ENCODE peak calls at places on chromosomes 2 and 18, in nine cellular contexts. B is T-helper 1 cell; E is dermis blood vessel endothelial cell; R is HFFc6; G is lower lobe of right lung; A is HTR-8/SVneo; J is activated CD8-positive, alpha-beta memory T cell treated with anti-CD3 and anti-CD28 coated beads, Interleukin-2, amount 50 U/mL, for 4 hours; H is central memory CD8-positive, alpha-beta T cell; K is astrocyte of the cerebellum. T is an unnamed sample.

GRCh38 chr2:38246105-38246504 is 131.0 kb downstream of the ATL2 start:
- DNase-seq in E (no peak), G (no peak), R (no peak), K (no peak), A (no peak), J (no peak), H (no peak), B (no peak), T (no peak)

GRCh38 chr2:240296611-240297552 is 138.6 kb upstream of the GPC1 start:
- DNase-seq in B (no peak), G (no peak), E (no peak), H (no peak), J (no peak), A (no peak), R (no peak), K (no peak), T (no peak)

GRCh38 chr2:144458536-144458935 is 61.4 kb downstream of the ZEB2 start:
- DNase-seq in J (no peak), R (no peak), H (no peak), G (no peak), K (no peak), A (no peak), B (no peak), E (no peak), T (no peak)

GRCh38 chr18:46199515-46200147 is 95.4 kb downstream of the HAUS1 start:
- DNase-seq in R (peak), G (no peak), A (no peak), J (no peak), E (peak), B (no peak), K (peak), H (no peak), T (no peak)

GRCh38 chr2:159108178-159108893 is 139.9 kb downstream of the TANC1 start:
- DNase-seq in J (no peak), B (no peak), R (no peak), E (no peak), A (no peak), H (no peak), K (no peak), G (no peak), T (no peak)

GRCh38 chr2:232981767-232982360 is 31.2 kb downstream of the NGEF start:
- DNase-seq in J (no peak), K (no peak), G (no peak), E (no peak), A (no peak), H (no peak), B (no peak), R (no peak), T (no peak)

GRCh38 chr2:158753561-158754302 is 41.4 kb upstream of the DAPL1 start:
- DNase-seq in B (no peak), R (peak), G (no peak), H (no peak), K (peak), J (no peak), A (peak), E (peak), T (peak)

GRCh38 chr2:64606495-64607363 is 47.0 kb downstream of the SERTAD2 start:
- DNase-seq in B (peak), A (no peak), H (peak), J (peak), G (peak), R (no peak), E (no peak), K (no peak), T (no peak)

GRCh38 chr2:75389271-75389670 is 171.5 kb downstream of the EVA1A start:
- DNase-seq in K (no peak), B (no peak), A (no peak), G (no peak), R (no peak), J (no peak), E (no peak), H (no peak), T (no peak)

GRCh38 chr2:174495365-174496012 is 8.7 kb upstream of the GPR155 start:
- DNase-seq in H (no peak), B (no peak), A (no peak), K (no peak), R (no peak), E (no peak), G (no peak), J (no peak), T (no peak)

GRCh38 chr2:217851191-217852020 is 151.4 kb downstream of the TNS1 start:
- DNase-seq in G (peak), R (peak), J (no peak), E (no peak), A (no peak), B (no peak), H (no peak), K (peak), T (no peak)

GRCh38 chr2:137333386-137333972 is 568.1 kb downstream of the THSD7B start:
- DNase-seq in B (no peak), E (no peak), K (no peak), G (no peak), H (no peak), R (peak), J (no peak), A (peak), T (no peak)

GRCh38 chr2:75466708-75467311 is 93.9 kb downstream of the EVA1A start:
- DNase-seq in A (peak), G (peak), H (no peak), R (peak), B (no peak), K (peak), J (no peak), E (peak), T (no peak)

GRCh38 chr2:27095745-27096651 is 9.4 kb downstream of the KHK start:
- DNase-seq in A (peak), H (no peak), B (no peak), K (no peak), J (no peak), G (peak), E (peak), R (peak), T (peak)

GRCh38 chr2:107338059-107338458 is 452.1 kb upstream of the ST6GAL2 start:
- DNase-seq in A (no peak), J (no peak), R (no peak), H (no peak), E (no peak), G (no peak), K (no peak), B (no peak), T (no peak)

GRCh38 chr18:73895701-73896100 is 251.9 kb downstream of the FBXO15 start:
- DNase-seq in J (no peak), R (no peak), A (no peak), G (no peak), E (no peak), K (no peak), H (no peak), B (no peak), T (no peak)

GRCh38 chr2:20350753-20351554 is at the start of gene PUM2:
- DNase-seq in J (peak), A (peak), H (peak), B (peak), E (peak), K (peak), G (peak), R (peak), T (peak)

GRCh38 chr2:69013123-69013836 is at the start of gene ANTXR1:
- DNase-seq in A (peak), G (peak), E (peak), J (no peak), H (no peak), B (no peak), K (peak), R (peak), T (peak)

GRCh38 chr2:144938308-144938709 is 418.4 kb upstream of the ZEB2 start:
- DNase-seq in A (peak), K (peak), J (no peak), H (no peak), E (peak), R (peak), G (no peak), B (no peak), T (no peak)

GRCh38 chr2:32863326-32863725 is 83.4 kb upstream of the LTBP1 start:
- DNase-seq in H (no peak), A (no peak), G (no peak), E (no peak), J (no peak), K (no peak), B (no peak), R (no peak), T (no peak)